ENCODE peak calls at places on chromosomes 7 and 10, in five cellular contexts. One of them, this sample, is unnamed.
A peak's percentile ranks its signal among the peaks of the same experiment; 100 is the strongest.

GRCh38 chr10:24272374-24272773 is 63.4 kb downstream of the KIAA1217 start:
- DNase-seq in mesenchymal stem cell: no peak
- DNase-seq in H1: no peak
- DNase-seq in IMR-90: no peak
- DNase-seq in mesendoderm: peak; percentile 22
- DNase-seq in this sample: no peak

GRCh38 chr7:21767300-21767900 is 178.3 kb downstream of the CDCA7L start:
- DNase-seq in mesendoderm: peak; percentile 95
- DNase-seq in IMR-90: peak; percentile 24
- DNase-seq in H1: no peak
- DNase-seq in mesenchymal stem cell: peak; percentile 63
- DNase-seq in this sample: peak; percentile 68

GRCh38 chr7:55144955-55145342 is 126.1 kb downstream of the EGFR start:
- DNase-seq in mesenchymal stem cell: no peak
- DNase-seq in H1: no peak
- DNase-seq in IMR-90: no peak
- DNase-seq in mesendoderm: no peak
- DNase-seq in this sample: no peak

GRCh38 chr10:28291881-28292297 is 11.0 kb downstream of the MPP7 start:
- DNase-seq in H1: no peak
- DNase-seq in mesendoderm: no peak
- DNase-seq in mesenchymal stem cell: peak; percentile 63
- DNase-seq in IMR-90: peak; percentile 93
- DNase-seq in this sample: no peak

GRCh38 chr7:77409005-77409738 is 7.0 kb downstream of the GSAP start:
- DNase-seq in mesendoderm: no peak
- DNase-seq in IMR-90: peak; percentile 56
- DNase-seq in H1: no peak
- DNase-seq in mesenchymal stem cell: no peak
- DNase-seq in this sample: no peak

GRCh38 chr7:135756191-135756590 is 7.6 kb upstream of the FAM180A start:
- DNase-seq in mesenchymal stem cell: no peak
- DNase-seq in IMR-90: no peak
- DNase-seq in H1: no peak
- DNase-seq in mesendoderm: no peak
- DNase-seq in this sample: no peak

GRCh38 chr7:144780071-144780608 is 55.7 kb downstream of the TPK1 start:
- DNase-seq in mesenchymal stem cell: no peak
- DNase-seq in mesendoderm: peak; percentile 18
- DNase-seq in IMR-90: no peak
- DNase-seq in H1: no peak
- DNase-seq in this sample: no peak

GRCh38 chr7:156223935-156224334 is 411.7 kb upstream of the SHH start:
- DNase-seq in H1: peak; percentile 24
- DNase-seq in mesenchymal stem cell: no peak
- DNase-seq in IMR-90: no peak
- DNase-seq in mesendoderm: no peak
- DNase-seq in this sample: no peak

GRCh38 chr7:68246189-68246633 is 1249.6 kb downstream of the TYW1 start:
- DNase-seq in mesenchymal stem cell: no peak
- DNase-seq in mesendoderm: peak; percentile 98
- DNase-seq in H1: peak; percentile 57
- DNase-seq in IMR-90: no peak
- DNase-seq in this sample: peak; percentile 0

GRCh38 chr7:128902761-128903585 is 7.5 kb downstream of the KCP start:
- DNase-seq in mesendoderm: no peak
- DNase-seq in H1: peak; percentile 38
- DNase-seq in IMR-90: peak; percentile 8
- DNase-seq in mesenchymal stem cell: peak; percentile 78
- DNase-seq in this sample: no peak

GRCh38 chr10:132257271-132257670 is 50.5 kb downstream of the STK32C start:
- DNase-seq in mesendoderm: no peak
- DNase-seq in IMR-90: peak; percentile 46
- DNase-seq in H1: no peak
- DNase-seq in mesenchymal stem cell: no peak
- DNase-seq in this sample: no peak

GRCh38 chr10:77603529-77603927 is 34.1 kb downstream of the KCNMA1 start:
- DNase-seq in IMR-90: peak; percentile 44
- DNase-seq in mesendoderm: peak; percentile 36
- DNase-seq in H1: no peak
- DNase-seq in mesenchymal stem cell: peak; percentile 48
- DNase-seq in this sample: no peak

GRCh38 chr10:78749898-78750297 is 318.9 kb upstream of the ZMIZ1 start:
- DNase-seq in mesendoderm: no peak
- DNase-seq in mesenchymal stem cell: no peak
- DNase-seq in H1: no peak
- DNase-seq in IMR-90: no peak
- DNase-seq in this sample: no peak
- H3K4me3 ChIP-seq in mesendoderm: no peak overlapping the region
- H3K4me3 ChIP-seq in mesenchymal stem cell: no peak overlapping the region
- H3K4me3 ChIP-seq in H1: no peak overlapping the region
- H3K4me3 ChIP-seq in IMR-90: no peak overlapping the region
- H3K4me3 ChIP-seq in this sample: no peak overlapping the region

GRCh38 chr7:24930856-24931255 is 49.1 kb downstream of the OSBPL3 start:
- DNase-seq in IMR-90: no peak
- DNase-seq in H1: no peak
- DNase-seq in mesendoderm: no peak
- DNase-seq in mesenchymal stem cell: no peak
- DNase-seq in this sample: no peak

GRCh38 chr7:24922099-24922773 is 57.7 kb downstream of the OSBPL3 start:
- DNase-seq in IMR-90: no peak
- DNase-seq in mesenchymal stem cell: no peak
- DNase-seq in mesendoderm: no peak
- DNase-seq in H1: no peak
- DNase-seq in this sample: no peak

GRCh38 chr7:24924375-24924774 is 55.6 kb downstream of the OSBPL3 start:
- DNase-seq in IMR-90: no peak
- DNase-seq in H1: no peak
- DNase-seq in mesenchymal stem cell: no peak
- DNase-seq in mesendoderm: peak; percentile 16
- DNase-seq in this sample: no peak

GRCh38 chr7:24923172-24923865 is 56.7 kb downstream of the OSBPL3 start:
- DNase-seq in mesendoderm: no peak
- DNase-seq in H1: no peak
- DNase-seq in IMR-90: no peak
- DNase-seq in mesenchymal stem cell: no peak
- DNase-seq in this sample: no peak

DNA sequence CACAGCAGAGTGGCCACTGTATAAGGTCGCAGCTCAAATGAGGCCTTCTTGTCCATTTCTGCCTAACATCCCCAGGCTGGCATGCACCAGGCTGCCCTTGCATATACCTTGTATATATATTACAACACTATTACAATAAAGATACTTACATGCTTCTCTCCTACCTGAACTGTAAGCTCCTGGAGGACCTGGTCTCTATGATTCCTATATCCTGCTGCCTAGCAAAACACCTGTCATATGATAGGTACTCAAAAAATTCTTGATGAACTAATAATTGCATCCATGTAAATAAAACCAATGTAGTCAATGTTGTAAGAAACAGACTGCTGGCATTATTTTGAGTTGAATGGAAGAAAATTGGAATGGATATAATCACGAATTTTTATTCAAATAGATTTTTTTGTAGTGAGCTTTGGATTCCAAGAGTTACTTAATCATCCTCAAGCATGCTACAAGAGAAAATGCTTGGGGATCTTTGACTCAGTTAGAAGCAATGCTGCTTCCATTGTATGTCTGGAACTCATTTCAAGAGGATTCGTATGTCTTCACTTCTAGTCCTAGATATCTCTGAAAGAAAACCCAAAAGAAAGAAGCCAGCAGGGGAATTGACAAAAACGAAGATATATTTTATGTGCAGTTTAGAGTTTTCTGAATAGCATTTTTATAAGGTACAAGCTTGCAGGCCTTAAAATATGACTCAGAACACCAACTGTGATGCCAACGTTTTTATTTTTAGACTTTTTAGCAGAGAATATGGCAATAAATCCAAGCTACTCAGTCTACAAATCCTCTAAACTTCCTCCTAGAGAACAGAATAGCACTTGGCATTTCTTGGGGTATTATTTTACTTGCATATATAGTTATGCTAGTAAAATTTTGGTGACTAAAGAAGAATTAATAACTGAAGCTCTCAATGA is 53.1 kb downstream of the OSBPL3 start:
- DNase-seq in mesendoderm: peak; percentile 28
- DNase-seq in mesenchymal stem cell: no peak
- DNase-seq in IMR-90: peak; percentile 89
- DNase-seq in H1: no peak
- DNase-seq in this sample: no peak
- H2BK15ac ChIP-seq in mesendoderm: no peak overlapping the region
- H2BK15ac ChIP-seq in mesenchymal stem cell: no peak overlapping the region
- H2BK15ac ChIP-seq in IMR-90: no peak overlapping the region
- H2BK15ac ChIP-seq in H1: no peak overlapping the region
- H2BK15ac ChIP-seq in this sample: no peak overlapping the region

GRCh38 chr10:43294892-43295291 is 28.0 kb upstream of the RASGEF1A start:
- DNase-seq in IMR-90: no peak
- DNase-seq in mesendoderm: no peak
- DNase-seq in mesenchymal stem cell: no peak
- DNase-seq in H1: no peak
- DNase-seq in this sample: no peak

GRCh38 chr10:43295436-43295835 is 28.6 kb upstream of the RASGEF1A start:
- DNase-seq in H1: no peak
- DNase-seq in mesendoderm: no peak
- DNase-seq in mesenchymal stem cell: no peak
- DNase-seq in IMR-90: no peak
- DNase-seq in this sample: no peak

GRCh38 chr10:43293677-43294057 is 26.8 kb upstream of the RASGEF1A start:
- DNase-seq in IMR-90: no peak
- DNase-seq in mesendoderm: no peak
- DNase-seq in H1: no peak
- DNase-seq in mesenchymal stem cell: no peak
- DNase-seq in this sample: no peak

GRCh38 chr10:43292745-43293676 is 26.1 kb upstream of the RASGEF1A start:
- DNase-seq in mesendoderm: peak; percentile 57
- DNase-seq in H1: no peak
- DNase-seq in IMR-90: peak; percentile 41
- DNase-seq in mesenchymal stem cell: peak; percentile 52
- DNase-seq in this sample: peak; percentile 36

DNA sequence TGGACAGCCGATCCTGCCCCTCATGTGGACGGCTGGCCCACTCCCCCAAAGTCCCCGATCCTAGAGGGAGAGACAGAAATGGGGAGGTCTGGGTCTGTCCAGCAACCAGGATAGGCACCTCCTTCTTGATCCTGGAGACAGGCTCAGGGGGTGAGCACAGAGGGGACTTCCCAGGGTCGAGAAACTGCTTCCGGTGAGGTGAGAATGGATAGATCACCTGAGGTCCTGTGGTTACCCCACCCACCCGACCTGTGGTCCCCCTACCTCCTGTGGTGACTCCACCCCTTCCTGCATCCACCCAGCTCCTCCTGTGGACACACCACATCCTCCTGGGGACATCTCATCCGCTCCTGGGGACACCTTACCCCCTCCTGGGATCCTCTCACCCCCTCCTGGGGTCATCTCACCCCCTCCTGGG is 27.4 kb upstream of the RASGEF1A start:
- DNase-seq in mesenchymal stem cell: no peak
- DNase-seq in IMR-90: no peak
- DNase-seq in H1: no peak
- DNase-seq in mesendoderm: no peak
- DNase-seq in this sample: no peak
- H3K27me3 ChIP-seq in mesenchymal stem cell: peaks cover 30% of the 10 kb centered on the region
- H3K27me3 ChIP-seq in IMR-90: peaks cover 10% of the 10 kb centered on the region
- H3K27me3 ChIP-seq in H1: peaks cover 2% of the 10 kb centered on the region
- H3K27me3 ChIP-seq in mesendoderm: no peaks in the 10 kb centered on the region
- H3K27me3 ChIP-seq in this sample: peaks cover 3% of the 10 kb centered on the region

GRCh38 chr7:130794619-130794922 is 60.6 kb upstream of the KLF14 start:
- DNase-seq in IMR-90: no peak
- DNase-seq in mesenchymal stem cell: no peak
- DNase-seq in H1: no peak
- DNase-seq in mesendoderm: no peak
- DNase-seq in this sample: no peak
- H3K4me3 ChIP-seq in IMR-90: peak overlapping the region; percentile 10
- H3K4me3 ChIP-seq in mesenchymal stem cell: peak overlapping the region; percentile 73
- H3K4me3 ChIP-seq in H1: no peak overlapping the region
- H3K4me3 ChIP-seq in mesendoderm: no peak overlapping the region
- H3K4me3 ChIP-seq in this sample: no peak overlapping the region

DNA sequence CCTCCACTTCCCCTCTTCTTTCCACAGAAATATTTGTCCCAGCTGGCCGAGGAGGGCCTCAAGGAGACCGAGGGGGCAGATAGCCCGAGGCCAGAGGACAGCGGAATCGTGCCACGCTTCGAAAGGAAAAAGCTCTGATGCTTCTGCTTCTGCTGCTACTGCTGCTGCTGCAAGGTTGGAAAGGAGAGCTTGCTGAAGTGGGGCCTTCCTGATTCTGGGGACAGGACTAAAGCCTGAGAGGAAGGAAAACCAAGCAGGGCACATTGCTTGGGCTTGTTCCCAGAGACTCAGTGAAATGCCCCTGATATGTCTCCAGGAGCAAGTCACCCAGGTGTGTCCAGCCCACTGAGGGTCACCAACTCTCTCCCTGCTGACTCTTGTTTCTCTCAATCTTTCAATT is 35.9 kb upstream of the PDCD4 start:
- DNase-seq in mesenchymal stem cell: no peak
- DNase-seq in IMR-90: no peak
- DNase-seq in mesendoderm: no peak
- DNase-seq in H1: no peak
- DNase-seq in this sample: no peak
- H2BK15ac ChIP-seq in mesenchymal stem cell: no peak overlapping the region
- H2BK15ac ChIP-seq in IMR-90: no peak overlapping the region
- H2BK15ac ChIP-seq in mesendoderm: no peak overlapping the region
- H2BK15ac ChIP-seq in H1: no peak overlapping the region
- H2BK15ac ChIP-seq in this sample: peak overlapping the region; percentile 27